ENCODE peak calls at places on chromosome 3, in nine cellular contexts. H is HTR-8/SVneo, A is osteoblast, Y is lung, W is NCI-H460, I is vagina, O is cardiac muscle cell, L is activated gamma-delta T cell treated with Interleukin-2 at 50 U/mL for 16 hours, S is HCEC 1CT. E is an unnamed sample.

GRCh38 chr3:44045476-44046275 is 196.0 kb upstream of the TOPAZ1 start:
- DNase-seq in H (no peak), A (peak), Y (peak), W (no peak), I (peak), O (no peak), L (no peak), S (no peak), E (no peak)

GRCh38 chr3:4492240-4493007 is 724 bp upstream of the ITPR1 start:
- DNase-seq in H (peak), A (peak), Y (peak), W (peak), I (no peak), O (peak), L (peak), S (peak), E (peak)

GRCh38 chr3:107988464-107989156 is 102.2 kb downstream of the CD47 start:
- DNase-seq in H (peak), A (no peak), Y (peak), W (peak), I (no peak), O (peak), L (no peak), S (peak), E (no peak)

GRCh38 chr3:157115069-157116006 is 44.6 kb downstream of the CCNL1 start:
- DNase-seq in H (no peak), A (no peak), Y (no peak), W (no peak), I (no peak), O (peak), L (no peak), S (no peak), E (no peak)

GRCh38 chr3:42101048-42101447 is 9.9 kb downstream of the TRAK1 start:
- DNase-seq in H (no peak), A (peak), Y (no peak), W (no peak), I (no peak), O (peak), L (no peak), S (peak), E (no peak)

GRCh38 chr3:4950948-4951347 is 28.3 kb upstream of the BHLHE40 start:
- DNase-seq in H (no peak), A (no peak), Y (no peak), W (no peak), I (no peak), O (no peak), L (no peak), S (no peak), E (no peak)

GRCh38 chr3:9994086-9994844 is 7.6 kb upstream of the EMC3 start:
- DNase-seq in H (no peak), A (no peak), Y (no peak), W (no peak), I (no peak), O (peak), L (no peak), S (peak), E (no peak)

GRCh38 chr3:55690746-55691540 is 203.8 kb upstream of the WNT5A start:
- DNase-seq in H (no peak), A (no peak), Y (peak), W (no peak), I (no peak), O (no peak), L (no peak), S (no peak), E (no peak)

GRCh38 chr3:197711973-197712707 is 24.6 kb downstream of the RUBCN start:
- DNase-seq in H (peak), A (peak), Y (peak), W (peak), I (peak), O (peak), L (peak), S (peak), E (peak)

GRCh38 chr3:116002240-116002639 is 378.9 kb downstream of the GAP43 start:
- DNase-seq in H (no peak), A (no peak), Y (no peak), W (no peak), I (no peak), O (no peak), L (no peak), S (no peak), E (no peak)

GRCh38 chr3:178561239-178561638 is 25.0 kb downstream of the KCNMB2 start:
- DNase-seq in H (no peak), A (no peak), Y (no peak), W (no peak), I (no peak), O (no peak), L (no peak), S (peak), E (no peak)

GRCh38 chr3:187186375-187186774 is 10.9 kb upstream of the RTP1 start:
- DNase-seq in H (no peak), A (no peak), Y (no peak), W (no peak), I (no peak), O (no peak), L (no peak), S (no peak), E (no peak)

GRCh38 chr3:46280105-46280797 is 38.0 kb downstream of the CCR3 start:
- DNase-seq in H (peak), A (no peak), Y (peak), W (no peak), I (no peak), O (peak), L (peak), S (peak), E (peak)